ENCODE peak calls at places on chromosomes 1 and 21, in ten cellular contexts. W is CD4-positive, alpha-beta T cell; A is HFF-Myc; C is neural crest cell; Y is pancreas; B is choroid plexus epithelial cell; Z is stomach; D is GM20000; H is nephron progenitor cell; X is GM06990. N is an unnamed sample.

GRCh38 chr1:100219879-100220278 is 29.8 kb downstream of the DBT start:
- DNase-seq in W (no peak), A (no peak), C (no peak), Y (no peak), B (peak; percentile 6), Z (no peak), D (no peak), H (no peak), X (no peak), N (no peak)

GRCh38 chr1:229059671-229060079 is 211.2 kb upstream of the RAB4A start:
- DNase-seq in W (no peak), A (no peak), C (no peak), Y (no peak), B (peak; percentile 53), Z (no peak), D (no peak), H (no peak), X (no peak), N (no peak)

GRCh38 chr1:21307663-21308062 is 17.4 kb upstream of the ECE1 start:
- DNase-seq in W (no peak), A (no peak), C (no peak), Y (no peak), B (no peak), Z (no peak), D (no peak), H (peak; percentile 35), X (no peak), N (peak; percentile 56)

GRCh38 chr21:34796518-34797201 is 127.9 kb downstream of the CLIC6 start:
- DNase-seq in W (no peak), A (no peak), C (no peak), Y (no peak), B (no peak), Z (no peak), D (no peak), H (no peak), X (no peak), N (no peak)

GRCh38 chr1:244171241-244171985 is 120.3 kb downstream of the ZBTB18 start:
- DNase-seq in W (no peak), A (no peak), C (no peak), Y (peak; percentile 49), B (no peak), Z (no peak), D (no peak), H (no peak), X (no peak), N (no peak)

GRCh38 chr1:228174482-228175315 is 9.1 kb downstream of the IBA57 start:
- DNase-seq in W (no peak), A (no peak), C (no peak), Y (peak; percentile 20), B (no peak), Z (no peak), D (peak; percentile 62), H (no peak), X (no peak), N (peak; percentile 19)

GRCh38 chr1:48414264-48414663 is 57.7 kb downstream of the SPATA6 start:
- DNase-seq in W (no peak), A (no peak), C (no peak), Y (no peak), B (peak; percentile 66), Z (no peak), D (no peak), H (no peak), X (no peak), N (no peak)

GRCh38 chr1:175848329-175848728 is 104.9 kb upstream of the TNR start:
- DNase-seq in W (no peak), A (no peak), C (no peak), Y (no peak), B (no peak), Z (no peak), D (no peak), H (no peak), X (no peak), N (no peak)

GRCh38 chr1:9589719-9590157 is 1.0 kb downstream of the TMEM201 start:
- DNase-seq in W (no peak), A (no peak), C (no peak), Y (no peak), B (no peak), Z (no peak), D (no peak), H (no peak), X (no peak), N (no peak)

GRCh38 chr1:185376840-185377635 is 60.0 kb upstream of the IVNS1ABP start:
- DNase-seq in W (no peak), A (no peak), C (no peak), Y (no peak), B (peak; percentile 68), Z (no peak), D (no peak), H (no peak), X (no peak), N (no peak)

GRCh38 chr1:243712890-243713425 is 137.1 kb downstream of the AKT3 start:
- DNase-seq in W (no peak), A (no peak), C (no peak), Y (no peak), B (peak; percentile 28), Z (no peak), D (no peak), H (no peak), X (no peak), N (no peak)

GRCh38 chr1:16178596-16179497 is 23.0 kb upstream of the EPHA2 start:
- DNase-seq in W (no peak), A (no peak), C (no peak), Y (no peak), B (no peak), Z (peak; percentile 78), D (no peak), H (no peak), X (no peak), N (no peak)

GRCh38 chr1:233063462-233063861 is 113.1 kb downstream of the NTPCR start:
- DNase-seq in W (no peak), A (no peak), C (no peak), Y (no peak), B (no peak), Z (no peak), D (no peak), H (no peak), X (no peak), N (no peak)

GRCh38 chr1:26861286-26861701 is 1.7 kb upstream of the SFN start:
- DNase-seq in W (no peak), A (no peak), C (no peak), Y (no peak), B (peak; percentile 56), Z (no peak), D (no peak), H (no peak), X (no peak), N (no peak)
- TF ChIP-seq CTCF in W (no peak), A (peak; percentile 42), C (peak; percentile 26), Y (no peak), B (peak; percentile 53), Z (no peak), D (no peak), H (peak; percentile 3), X (peak; percentile 10), N (no peak)

DNA sequence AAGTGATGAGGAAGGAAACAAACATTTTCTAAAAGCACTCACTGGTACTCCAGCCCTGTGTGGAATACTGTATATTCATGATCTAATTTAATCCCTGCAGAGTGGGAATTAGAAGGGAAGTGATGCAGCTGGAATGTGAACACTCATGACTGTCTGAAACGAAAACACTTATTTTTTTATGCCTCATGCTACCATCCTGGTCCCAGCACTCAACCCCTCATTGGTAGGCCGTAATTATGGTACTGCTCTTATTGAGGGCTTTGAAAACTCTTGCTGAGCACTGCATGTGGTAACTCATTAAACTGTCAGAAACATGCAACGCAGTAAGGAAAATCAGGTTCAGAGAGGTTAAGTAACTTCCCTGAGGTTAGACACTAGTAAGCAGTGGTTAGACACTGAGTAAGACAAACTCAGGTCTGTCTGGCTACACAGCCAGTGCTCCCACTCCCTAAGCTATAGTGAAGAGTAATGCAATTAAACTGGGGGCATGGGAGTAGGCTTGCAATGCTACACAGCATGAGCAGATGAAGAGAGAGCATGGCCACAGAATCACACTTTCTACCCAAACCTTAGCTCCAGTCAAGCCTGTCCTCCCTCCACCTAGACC is 17.3 kb upstream of the TNFSF4 start:
- DNase-seq in W (no peak), A (no peak), C (no peak), Y (no peak), B (peak; percentile 28), Z (no peak), D (no peak), H (no peak), X (no peak), N (no peak)
- TF ChIP-seq CTCF in W (no peak), A (no peak), C (no peak), Y (no peak), B (no peak), Z (no peak), D (no peak), H (no peak), X (no peak), N (no peak)

GRCh38 chr21:43316156-43316845 is 110.6 kb downstream of the SIK1 start:
- DNase-seq in W (no peak), A (no peak), C (no peak), Y (no peak), B (no peak), Z (no peak), D (no peak), H (no peak), X (no peak), N (peak; percentile 11)

GRCh38 chr21:43318368-43318767 is 108.6 kb downstream of the SIK1 start:
- DNase-seq in W (no peak), A (no peak), C (no peak), Y (no peak), B (no peak), Z (no peak), D (no peak), H (no peak), X (no peak), N (peak; percentile 1)

GRCh38 chr21:43317254-43317748 is 109.6 kb downstream of the SIK1 start:
- DNase-seq in W (no peak), A (no peak), C (no peak), Y (no peak), B (no peak), Z (no peak), D (no peak), H (no peak), X (no peak), N (peak; percentile 1)

GRCh38 chr21:43318841-43319781 is 107.8 kb downstream of the SIK1 start:
- DNase-seq in W (no peak), A (no peak), C (peak; percentile 37), Y (no peak), B (peak; percentile 26), Z (no peak), D (peak; percentile 53), H (no peak), X (peak; percentile 30), N (peak; percentile 79)

DNA sequence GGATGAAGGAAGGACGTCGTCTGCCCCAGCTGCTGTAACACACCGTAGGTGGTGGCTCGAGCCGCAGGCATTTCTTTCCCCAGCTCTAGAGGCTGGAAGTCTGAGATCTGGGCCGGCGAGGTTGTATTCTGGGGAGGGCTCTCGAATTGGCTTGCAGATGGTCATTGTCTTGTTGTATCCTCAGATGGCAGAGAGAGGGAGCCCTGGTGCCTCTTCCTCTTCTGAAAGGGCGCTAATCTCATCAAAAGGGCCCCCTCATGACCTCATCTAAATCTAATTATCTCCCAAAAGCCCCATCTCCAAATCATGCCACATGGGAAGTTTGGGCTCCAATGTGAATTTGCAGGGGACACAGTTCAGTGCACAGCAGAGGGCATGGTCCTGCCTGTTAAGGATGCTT is 109.0 kb downstream of the SIK1 start:
- DNase-seq in W (no peak), A (no peak), C (no peak), Y (no peak), B (no peak), Z (no peak), D (no peak), H (no peak), X (no peak), N (peak; percentile 0)
- TF ChIP-seq CTCF in W (no peak), A (no peak), C (no peak), Y (no peak), B (peak; percentile 16), Z (no peak), D (no peak), H (no peak), X (peak; percentile 5), N (no peak)

GRCh38 chr1:170881268-170882265 is 53.8 kb upstream of the MROH9 start:
- DNase-seq in W (no peak), A (peak; percentile 24), C (no peak), Y (no peak), B (peak; percentile 79), Z (no peak), D (peak; percentile 7), H (no peak), X (no peak), N (no peak)
- TF ChIP-seq CTCF in W (no peak), A (peak; percentile 27), C (peak; percentile 70), Y (no peak), B (peak; percentile 70), Z (peak; percentile 42), D (no peak), H (no peak), X (peak; percentile 50), N (no peak)

N was measured in glutamatergic neuron.